ENCODE peak calls at places on chromosomes 11 and 22, in five cellular contexts. V is HCT116, N is H1, F is HepG2, W is K562. G is an unnamed sample.
A peak's percentile ranks its signal among the peaks of the same experiment; 100 is the strongest.

GRCh38 chr22:45757068-45757467 is 85.4 kb downstream of the ATXN10 start:
- DNase-seq in V (no peak), N (peak; percentile 58), F (no peak), W (no peak), G (peak; percentile 83)

GRCh38 chr22:42347281-42347824 is 76.9 kb upstream of the TCF20 start:
- DNase-seq in V (no peak), N (no peak), F (no peak), W (no peak), G (no peak)

GRCh38 chr11:87015645-87016044 is 22.1 kb upstream of the TMEM135 start:
- DNase-seq in V (no peak), N (no peak), F (no peak), W (no peak), G (no peak)

GRCh38 chr11:121451178-121451981 is 734 bp upstream of the SORL1 start:
- DNase-seq in V (no peak), N (no peak), F (peak; percentile 43), W (no peak), G (no peak)

GRCh38 chr11:94128746-94129504 is at the start of gene PANX1:
- DNase-seq in V (peak; percentile 54), N (no peak), F (peak; percentile 76), W (peak; percentile 78), G (peak; percentile 75)

GRCh38 chr11:68372625-68373024 is 60.2 kb downstream of the LRP5 start:
- DNase-seq in V (no peak), N (no peak), F (no peak), W (no peak), G (no peak)

GRCh38 chr11:11038339-11039248 is 180.7 kb upstream of the ZBED5 start:
- DNase-seq in V (no peak), N (no peak), F (no peak), W (no peak), G (no peak)

GRCh38 chr11:94504689-94505293 is 7.5 kb upstream of the C11orf97 start:
- DNase-seq in V (peak; percentile 51), N (no peak), F (peak; percentile 43), W (peak; percentile 44), G (no peak)

GRCh38 chr22:25131198-25131887 is 68.3 kb upstream of the CRYBB3 start:
- DNase-seq in V (no peak), N (no peak), F (no peak), W (no peak), G (no peak)

GRCh38 chr22:43887391-43887790 is 4.4 kb downstream of the PNPLA5 start:
- DNase-seq in V (no peak), N (no peak), F (no peak), W (no peak), G (no peak)

GRCh38 chr11:17648528-17648927 is 70.8 kb upstream of the MYOD1 start:
- DNase-seq in V (no peak), N (no peak), F (no peak), W (peak; percentile 4), G (no peak)

GRCh38 chr11:17504330-17505107 is 27.9 kb upstream of the ABCC8 start:
- DNase-seq in V (peak; percentile 29), N (no peak), F (peak; percentile 45), W (peak; percentile 63), G (peak; percentile 84)

GRCh38 chr11:87265132-87265531 is 227.4 kb downstream of the TMEM135 start:
- DNase-seq in V (no peak), N (no peak), F (no peak), W (no peak), G (no peak)

GRCh38 chr11:133825666-133826065 is 19.6 kb downstream of the SPATA19 start:
- DNase-seq in V (no peak), N (no peak), F (no peak), W (no peak), G (no peak)

GRCh38 chr11:76206327-76207081 is at the start of gene WNT11:
- DNase-seq in V (no peak), N (no peak), F (no peak), W (peak; percentile 88), G (peak; percentile 70)

GRCh38 chr11:12087075-12087775 is 23.2 kb upstream of the MICAL2 start:
- DNase-seq in V (peak; percentile 38), N (no peak), F (no peak), W (peak; percentile 31), G (no peak)

GRCh38 chr11:103877221-103877620 is 159.2 kb upstream of the DDI1 start:
- DNase-seq in V (no peak), N (no peak), F (no peak), W (no peak), G (no peak)

GRCh38 chr11:99268895-99269294 is 248.1 kb downstream of the CNTN5 start:
- DNase-seq in V (no peak), N (no peak), F (no peak), W (no peak), G (no peak)

GRCh38 chr11:120710354-120711187 is 199.0 kb downstream of the GRIK4 start:
- DNase-seq in V (peak; percentile 41), N (peak; percentile 56), F (peak; percentile 89), W (no peak), G (peak; percentile 60)

GRCh38 chr11:57544566-57544965 is 7.2 kb downstream of the SMTNL1 start:
- DNase-seq in V (no peak), N (no peak), F (no peak), W (no peak), G (no peak)

GRCh38 chr11:68275721-68276488 is 4.1 kb upstream of the C11orf24 start:
- DNase-seq in V (peak; percentile 69), N (no peak), F (peak; percentile 42), W (no peak), G (no peak)

DNA sequence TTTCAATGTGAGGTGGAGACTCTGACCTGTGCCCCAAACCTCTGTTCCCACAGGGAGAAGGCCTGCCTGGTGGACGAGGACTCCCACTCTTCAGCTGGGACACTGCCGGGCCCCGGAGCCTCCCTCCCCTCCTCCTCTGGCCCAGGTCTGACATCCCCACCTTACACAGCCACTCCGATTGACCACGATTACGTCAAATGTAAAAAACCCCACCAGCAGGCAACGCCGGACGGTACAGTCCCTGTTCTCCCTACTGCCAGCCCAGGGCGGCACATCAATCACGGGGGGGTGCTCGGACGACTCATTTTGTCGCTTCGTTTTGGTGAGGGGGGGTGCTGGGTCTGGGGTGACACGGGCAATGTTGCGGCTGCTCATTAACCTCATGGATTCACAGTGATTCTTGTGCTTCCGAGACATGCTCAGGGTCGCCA is 83.3 kb upstream of the SUSD2 start:
- DNase-seq in V (no peak), N (no peak), F (no peak), W (no peak), G (no peak)
- TF ChIP-seq ATF3 in V (no peak), N (no peak), F (no peak), W (no peak), G (no peak)

GRCh38 chr11:80720295-80720694 is 1279.5 kb upstream of the TENM4 start:
- DNase-seq in V (no peak), N (no peak), F (no peak), W (no peak), G (no peak)

GRCh38 chr11:80724366-80724765 is 1283.5 kb upstream of the TENM4 start:
- DNase-seq in V (no peak), N (no peak), F (no peak), W (no peak), G (no peak)

GRCh38 chr11:80719292-80719646 is 1278.4 kb upstream of the TENM4 start:
- DNase-seq in V (no peak), N (no peak), F (no peak), W (no peak), G (no peak)

GRCh38 chr11:80722616-80723015 is 1281.8 kb upstream of the TENM4 start:
- DNase-seq in V (no peak), N (no peak), F (no peak), W (no peak), G (no peak)

GRCh38 chr11:80718611-80719291 is 1277.9 kb upstream of the TENM4 start:
- DNase-seq in V (no peak), N (no peak), F (no peak), W (no peak), G (no peak)
- TF ChIP-seq ATF3 in V (no peak), N (no peak), F (no peak), W (no peak), G (no peak)

GRCh38 chr11:70854891-70855556 is 397.4 kb downstream of the SHANK2 start:
- DNase-seq in V (no peak), N (no peak), F (no peak), W (no peak), G (no peak)
- TF ChIP-seq ATF3 in V (no peak), N (no peak), F (no peak), W (no peak), G (no peak)

GRCh38 chr22:37206841-37207821 is 5.1 kb downstream of the SSTR3 start:
- DNase-seq in V (no peak), N (no peak), F (no peak), W (no peak), G (no peak)
- TF ChIP-seq ATF3 in V (no peak), N (no peak), F (no peak), W (no peak), G (no peak)

GRCh38 chr22:26174280-26174679 is 5.0 kb downstream of the SEZ6L start:
- DNase-seq in V (no peak), N (peak; percentile 39), F (peak; percentile 23), W (no peak), G (peak; percentile 74)
- TF ChIP-seq ATF3 in V (no peak), N (no peak), F (no peak), W (no peak), G (no peak)

GRCh38 chr11:115226556-115226955 is 277.7 kb downstream of the CADM1 start:
- DNase-seq in V (no peak), N (peak; percentile 70), F (peak; percentile 39), W (no peak), G (peak; percentile 51)
- TF ChIP-seq ATF3 in V (no peak), N (no peak), F (no peak), W (no peak), G (no peak)